ENCODE peak calls at places on chromosomes 6 and 20, in six cellular contexts. One of them, this sample, is unnamed.

GRCh38 chr6:150696156-150696555 is 96.5 kb downstream of the PLEKHG1 start:
- DNase-seq in neural progenitor cell: no peak
- DNase-seq in activated T-cell treated with anti-CD3 and anti-CD28 coated beads, Interleukin-2, amount 50 U/mL, for 72 hours: no peak
- DNase-seq in T-cell: no peak
- DNase-seq in central memory CD4-positive, alpha-beta T cell: no peak
- DNase-seq in M059J: no peak
- DNase-seq in this sample: no peak

GRCh38 chr6:150118642-150119041 is 24.2 kb upstream of the PPP1R14C start:
- DNase-seq in T-cell: no peak
- DNase-seq in activated T-cell treated with anti-CD3 and anti-CD28 coated beads, Interleukin-2, amount 50 U/mL, for 72 hours: no peak
- DNase-seq in M059J: no peak
- DNase-seq in central memory CD4-positive, alpha-beta T cell: no peak
- DNase-seq in neural progenitor cell: no peak
- DNase-seq in this sample: no peak

GRCh38 chr6:35186571-35186970 is 27.2 kb upstream of the SCUBE3 start:
- DNase-seq in M059J: no peak
- DNase-seq in neural progenitor cell: no peak
- DNase-seq in activated T-cell treated with anti-CD3 and anti-CD28 coated beads, Interleukin-2, amount 50 U/mL, for 72 hours: no peak
- DNase-seq in central memory CD4-positive, alpha-beta T cell: no peak
- DNase-seq in T-cell: no peak
- DNase-seq in this sample: no peak

GRCh38 chr6:168035098-168035660 is 37.7 kb downstream of the KIF25 start:
- DNase-seq in central memory CD4-positive, alpha-beta T cell: no peak
- DNase-seq in activated T-cell treated with anti-CD3 and anti-CD28 coated beads, Interleukin-2, amount 50 U/mL, for 72 hours: no peak
- DNase-seq in M059J: no peak
- DNase-seq in neural progenitor cell: peak
- DNase-seq in T-cell: no peak
- DNase-seq in this sample: no peak

GRCh38 chr6:652865-653264 is 4.0 kb downstream of the HUS1B start:
- DNase-seq in M059J: no peak
- DNase-seq in activated T-cell treated with anti-CD3 and anti-CD28 coated beads, Interleukin-2, amount 50 U/mL, for 72 hours: no peak
- DNase-seq in T-cell: no peak
- DNase-seq in central memory CD4-positive, alpha-beta T cell: no peak
- DNase-seq in neural progenitor cell: no peak
- DNase-seq in this sample: no peak

GRCh38 chr6:88870728-88871330 is 92.6 kb downstream of the RNGTT start:
- DNase-seq in central memory CD4-positive, alpha-beta T cell: peak
- DNase-seq in neural progenitor cell: peak
- DNase-seq in T-cell: no peak
- DNase-seq in M059J: peak
- DNase-seq in activated T-cell treated with anti-CD3 and anti-CD28 coated beads, Interleukin-2, amount 50 U/mL, for 72 hours: peak
- DNase-seq in this sample: peak

GRCh38 chr20:58480455-58481356 is 34.5 kb downstream of the APCDD1L start:
- DNase-seq in central memory CD4-positive, alpha-beta T cell: no peak
- DNase-seq in M059J: no peak
- DNase-seq in activated T-cell treated with anti-CD3 and anti-CD28 coated beads, Interleukin-2, amount 50 U/mL, for 72 hours: no peak
- DNase-seq in T-cell: no peak
- DNase-seq in neural progenitor cell: no peak
- DNase-seq in this sample: no peak

GRCh38 chr20:44151621-44152416 is 35.2 kb downstream of the JPH2 start:
- DNase-seq in activated T-cell treated with anti-CD3 and anti-CD28 coated beads, Interleukin-2, amount 50 U/mL, for 72 hours: no peak
- DNase-seq in M059J: peak
- DNase-seq in T-cell: no peak
- DNase-seq in neural progenitor cell: no peak
- DNase-seq in central memory CD4-positive, alpha-beta T cell: no peak
- DNase-seq in this sample: no peak

GRCh38 chr6:29797120-29797519 is 30.5 kb upstream of the HLA-G start:
- DNase-seq in central memory CD4-positive, alpha-beta T cell: no peak
- DNase-seq in T-cell: no peak
- DNase-seq in activated T-cell treated with anti-CD3 and anti-CD28 coated beads, Interleukin-2, amount 50 U/mL, for 72 hours: no peak
- DNase-seq in M059J: peak
- DNase-seq in neural progenitor cell: no peak
- DNase-seq in this sample: no peak

GRCh38 chr20:24149881-24150307 is 161.3 kb upstream of the GGTLC1 start:
- DNase-seq in central memory CD4-positive, alpha-beta T cell: no peak
- DNase-seq in activated T-cell treated with anti-CD3 and anti-CD28 coated beads, Interleukin-2, amount 50 U/mL, for 72 hours: no peak
- DNase-seq in M059J: peak
- DNase-seq in T-cell: no peak
- DNase-seq in neural progenitor cell: peak
- DNase-seq in this sample: no peak

GRCh38 chr20:44643596-44644383 is 7.7 kb downstream of the ADA start:
- DNase-seq in central memory CD4-positive, alpha-beta T cell: peak
- DNase-seq in M059J: peak
- DNase-seq in activated T-cell treated with anti-CD3 and anti-CD28 coated beads, Interleukin-2, amount 50 U/mL, for 72 hours: peak
- DNase-seq in T-cell: peak
- DNase-seq in neural progenitor cell: peak
- DNase-seq in this sample: peak

GRCh38 chr20:33262658-33263065 is 20.4 kb upstream of the BPIFB1 start:
- DNase-seq in neural progenitor cell: peak
- DNase-seq in T-cell: no peak
- DNase-seq in central memory CD4-positive, alpha-beta T cell: no peak
- DNase-seq in activated T-cell treated with anti-CD3 and anti-CD28 coated beads, Interleukin-2, amount 50 U/mL, for 72 hours: peak
- DNase-seq in M059J: peak
- DNase-seq in this sample: peak

GRCh38 chr20:52533401-52533800 is 341.8 kb upstream of the ZFP64 start:
- DNase-seq in activated T-cell treated with anti-CD3 and anti-CD28 coated beads, Interleukin-2, amount 50 U/mL, for 72 hours: no peak
- DNase-seq in M059J: no peak
- DNase-seq in T-cell: no peak
- DNase-seq in central memory CD4-positive, alpha-beta T cell: no peak
- DNase-seq in neural progenitor cell: no peak
- DNase-seq in this sample: no peak

GRCh38 chr6:23031986-23032385 is 462.6 kb downstream of the HDGFL1 start:
- DNase-seq in M059J: peak
- DNase-seq in neural progenitor cell: no peak
- DNase-seq in activated T-cell treated with anti-CD3 and anti-CD28 coated beads, Interleukin-2, amount 50 U/mL, for 72 hours: no peak
- DNase-seq in T-cell: no peak
- DNase-seq in central memory CD4-positive, alpha-beta T cell: no peak
- DNase-seq in this sample: no peak

GRCh38 chr20:38607351-38607750 is 5.7 kb downstream of the ARHGAP40 start:
- DNase-seq in neural progenitor cell: no peak
- DNase-seq in M059J: no peak
- DNase-seq in central memory CD4-positive, alpha-beta T cell: no peak
- DNase-seq in T-cell: no peak
- DNase-seq in activated T-cell treated with anti-CD3 and anti-CD28 coated beads, Interleukin-2, amount 50 U/mL, for 72 hours: no peak
- DNase-seq in this sample: no peak

GRCh38 chr6:143110996-143111395 is 50.3 kb downstream of the AIG1 start:
- DNase-seq in T-cell: no peak
- DNase-seq in neural progenitor cell: no peak
- DNase-seq in activated T-cell treated with anti-CD3 and anti-CD28 coated beads, Interleukin-2, amount 50 U/mL, for 72 hours: no peak
- DNase-seq in central memory CD4-positive, alpha-beta T cell: no peak
- DNase-seq in M059J: no peak
- DNase-seq in this sample: no peak